ENCODE peak calls at places on chromosomes 5 and 9, in six cellular contexts. R is HepG2, F is cardiac muscle cell, U is Panc1, Z is vagina, S is fibroblast of lung. T is an unnamed sample.

GRCh38 chr5:103646698-103647614 is 84.4 kb upstream of the NUDT12 start:
- DNase-seq in R (no peak), F (no peak), U (no peak), Z (no peak), S (no peak), T (no peak)

GRCh38 chr5:27598576-27598975 is 560.2 kb upstream of the CDH9 start:
- DNase-seq in R (no peak), F (peak), U (no peak), Z (no peak), S (peak), T (no peak)

GRCh38 chr9:19162956-19163355 is 35.7 kb upstream of the PLIN2 start:
- DNase-seq in R (no peak), F (peak), U (no peak), Z (no peak), S (no peak), T (no peak)

GRCh38 chr9:116490321-116490720 is 196.8 kb upstream of the TRIM32 start:
- DNase-seq in R (no peak), F (no peak), U (no peak), Z (no peak), S (peak), T (no peak)

GRCh38 chr9:131478421-131478868 is 24.3 kb upstream of the POMT1 start:
- DNase-seq in R (peak), F (peak), U (no peak), Z (no peak), S (peak), T (peak)

GRCh38 chr9:70574222-70574837 is 159.9 kb upstream of the KLF9 start:
- DNase-seq in R (no peak), F (peak), U (no peak), Z (no peak), S (peak), T (no peak)

GRCh38 chr9:107489687-107490605 is at the start of gene KLF4:
- DNase-seq in R (peak), F (peak), U (no peak), Z (no peak), S (peak), T (peak)

GRCh38 chr9:75962186-75963036 is 71.9 kb downstream of the PCSK5 start:
- DNase-seq in R (no peak), F (no peak), U (no peak), Z (no peak), S (peak), T (peak)

GRCh38 chr5:174872271-174872670 is 147.9 kb downstream of the MSX2 start:
- DNase-seq in R (no peak), F (peak), U (no peak), Z (no peak), S (peak), T (no peak)

GRCh38 chr5:178145965-178146820 is 7.5 kb downstream of the NHP2 start:
- DNase-seq in R (peak), F (peak), U (peak), Z (no peak), S (peak), T (peak)

GRCh38 chr5:137842296-137842695 is 25.4 kb upstream of the MYOT start:
- DNase-seq in R (no peak), F (no peak), U (no peak), Z (no peak), S (no peak), T (no peak)
- H3K27ac ChIP-seq in R (no peak), F (no peak), U (no peak), Z (no peak), S (no peak), T (no peak)

GRCh38 chr5:172886974-172887491 is 53.0 kb downstream of the ERGIC1 start:
- DNase-seq in R (peak), F (peak), U (no peak), Z (no peak), S (peak), T (no peak)
- H3K27ac ChIP-seq in R (peak), F (peak), U (peak), Z (peak), S (peak), T (no peak)

GRCh38 chr5:151150484-151151262 is 6.9 kb downstream of the ANXA6 start:
- DNase-seq in R (no peak), F (peak), U (no peak), Z (no peak), S (peak), T (peak)

GRCh38 chr5:151151263-151151660 is 6.3 kb downstream of the ANXA6 start:
- DNase-seq in R (no peak), F (no peak), U (no peak), Z (no peak), S (no peak), T (no peak)

GRCh38 chr5:151147033-151147432 is 10.5 kb downstream of the ANXA6 start:
- DNase-seq in R (no peak), F (no peak), U (no peak), Z (no peak), S (no peak), T (no peak)

GRCh38 chr5:151146003-151146524 is 11.5 kb downstream of the ANXA6 start:
- DNase-seq in R (no peak), F (no peak), U (no peak), Z (no peak), S (no peak), T (no peak)

GRCh38 chr5:151148583-151148982 is 9.0 kb downstream of the ANXA6 start:
- DNase-seq in R (no peak), F (no peak), U (no peak), Z (no peak), S (no peak), T (no peak)
- H3K27ac ChIP-seq in R (no peak), F (no peak), U (no peak), Z (no peak), S (no peak), T (no peak)

DNA sequence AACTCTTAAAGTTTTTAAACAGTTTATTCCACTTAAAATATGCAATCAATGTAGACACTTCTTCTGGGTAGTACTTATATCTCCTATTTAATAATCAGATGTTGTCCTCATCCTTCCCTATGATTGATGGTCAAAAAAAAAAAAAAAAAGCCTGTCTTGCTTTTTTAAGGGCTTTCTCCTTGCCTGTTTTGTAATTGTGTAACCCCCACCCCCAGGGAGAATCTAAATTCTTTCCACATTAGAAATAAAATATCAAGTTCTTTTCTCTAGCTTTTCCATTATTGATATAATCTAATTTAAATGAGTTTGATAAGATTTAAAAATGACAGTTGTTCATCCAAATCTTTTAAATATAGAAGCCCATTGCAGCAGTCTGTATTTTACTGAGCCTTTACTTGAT is 119.7 kb downstream of the CHSY3 start:
- DNase-seq in R (no peak), F (no peak), U (no peak), Z (no peak), S (no peak), T (no peak)
- H3K27ac ChIP-seq in R (no peak), F (no peak), U (no peak), Z (peak), S (no peak), T (no peak)

DNA sequence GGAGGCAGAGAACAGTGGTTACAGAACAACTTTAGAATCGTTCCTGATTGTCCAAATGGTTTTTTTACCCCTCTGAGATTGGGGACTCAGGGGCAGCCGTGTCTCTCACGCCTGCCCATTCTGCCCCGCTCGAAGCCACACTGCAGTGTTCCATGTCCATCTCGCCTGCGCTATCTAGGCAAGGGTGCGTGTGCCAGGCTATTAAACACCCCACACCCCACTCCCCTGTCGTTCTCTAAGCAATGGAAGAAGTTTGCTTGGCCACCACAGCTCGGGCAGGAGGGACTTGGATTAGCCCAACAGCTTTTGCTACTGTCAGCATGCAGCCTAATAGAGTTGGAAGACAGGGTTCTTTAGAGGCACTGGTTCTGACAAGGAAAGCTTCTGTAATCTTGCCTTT is 268.7 kb upstream of the WWC1 start:
- DNase-seq in R (no peak), F (no peak), U (no peak), Z (no peak), S (no peak), T (no peak)
- H3K27ac ChIP-seq in R (no peak), F (no peak), U (no peak), Z (no peak), S (no peak), T (no peak)

GRCh38 chr5:76401801-76402250 is 1.3 kb upstream of the IQGAP2 start:
- DNase-seq in R (no peak), F (no peak), U (no peak), Z (no peak), S (no peak), T (no peak)
- H3K27ac ChIP-seq in R (no peak), F (no peak), U (no peak), Z (no peak), S (no peak), T (peak)

T was measured in small intestine.